ENCODE peak calls at places on chromosome 11, in seven cellular contexts. B is uterus, J is BJ, Q is cardiac muscle cell, A is heart left ventricle, E is PC-9, H is Peyer's patch. M is an unnamed sample.

GRCh38 chr11:130847517-130847916 is 68.8 kb downstream of the SNX19 start:
- DNase-seq in A (no peak), B (no peak), J (no peak), H (no peak), E (peak; percentile 83), Q (no peak), M (peak; percentile 86)

GRCh38 chr11:67098799-67099198 is 20.3 kb upstream of the KDM2A start:
- DNase-seq in J (no peak), B (no peak), Q (no peak), H (no peak), A (peak; percentile 30), E (no peak), M (no peak)

GRCh38 chr11:113553905-113554304 is 78.7 kb upstream of the DRD2 start:
- DNase-seq in Q (peak; percentile 26), J (no peak), B (no peak), H (no peak), E (no peak), A (no peak), M (no peak)

GRCh38 chr11:49202287-49202976 is 6.0 kb downstream of the FOLH1 start:
- DNase-seq in E (no peak), H (no peak), J (no peak), Q (no peak), A (no peak), B (no peak), M (no peak)

GRCh38 chr11:81203876-81204275 is 1529.8 kb downstream of the FAM181B start:
- DNase-seq in Q (no peak), E (no peak), H (no peak), J (no peak), A (no peak), B (no peak), M (no peak)

GRCh38 chr11:125429174-125429707 is 66.8 kb downstream of the FEZ1 start:
- DNase-seq in B (peak; percentile 44), A (peak; percentile 40), H (no peak), E (peak; percentile 50), Q (peak; percentile 77), J (no peak), M (no peak)

GRCh38 chr11:104462346-104462745 is 298.4 kb upstream of the PDGFD start:
- DNase-seq in H (no peak), J (no peak), B (peak; percentile 15), Q (no peak), E (no peak), A (peak; percentile 20), M (no peak)

GRCh38 chr11:26580929-26581328 is 8.9 kb upstream of the MUC15 start:
- DNase-seq in J (no peak), E (peak; percentile 78), B (no peak), A (no peak), H (no peak), Q (no peak), M (no peak)

GRCh38 chr11:78188809-78189724 is at the start of gene USP35:
- DNase-seq in A (no peak), B (no peak), H (no peak), E (no peak), J (no peak), Q (no peak), M (no peak)

GRCh38 chr11:30459821-30460220 is 126.3 kb downstream of the MPPED2 start:
- DNase-seq in B (no peak), J (no peak), E (no peak), A (no peak), Q (no peak), H (no peak), M (no peak)

DNA sequence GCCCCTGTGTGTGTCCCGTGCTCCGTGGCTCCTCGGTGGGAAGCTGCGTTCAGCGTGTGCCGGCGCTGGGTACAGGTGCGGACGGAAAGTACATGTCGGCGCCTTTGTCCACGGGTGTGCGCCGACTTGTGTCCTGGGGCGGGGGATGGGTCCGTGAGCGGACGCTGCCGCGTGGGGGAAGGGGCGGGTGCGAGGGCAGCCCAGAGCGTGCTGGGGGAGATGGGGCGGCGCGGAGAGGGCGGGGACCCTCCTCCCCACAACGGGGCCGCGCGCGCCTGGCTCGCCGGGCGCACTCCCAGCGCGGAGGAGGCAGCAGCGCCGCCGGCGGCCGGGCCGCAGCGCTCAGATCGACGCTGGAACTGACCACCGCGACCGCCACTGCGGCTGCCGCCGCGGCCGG is 33.6 kb upstream of the RELT start:
- DNase-seq in J (no peak), A (no peak), Q (peak; percentile 59), B (no peak), H (no peak), E (no peak), M (no peak)
- H3K4me3 ChIP-seq in J (no peak overlapping the region), A (peak overlapping the region; percentile 42), Q (peak overlapping the region; percentile 22), B (peak overlapping the region; percentile 34), H (peak overlapping the region; percentile 42), E (no peak overlapping the region), M (peak overlapping the region; percentile 33)

DNA sequence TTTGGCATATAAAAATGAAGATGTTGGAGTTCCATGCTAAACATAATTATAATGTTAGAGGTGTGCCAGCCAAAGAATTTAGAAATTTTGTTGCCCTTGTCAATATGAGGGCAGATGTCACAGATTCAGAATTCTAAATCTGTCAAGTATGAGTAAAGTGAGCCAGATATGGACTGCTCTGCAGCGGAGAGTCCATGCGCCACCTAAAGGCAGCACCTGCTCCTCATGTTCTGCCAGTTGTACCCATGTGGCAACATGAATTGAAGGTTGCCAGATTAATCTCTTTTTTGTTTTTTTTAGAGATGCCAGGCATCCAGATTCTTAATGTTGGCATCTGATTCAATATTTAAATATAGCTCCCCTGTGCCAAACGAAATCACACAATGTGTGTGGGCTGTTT is 678.6 kb upstream of the ANO5 start:
- DNase-seq in B (no peak), E (no peak), Q (peak; percentile 53), J (no peak), H (no peak), A (no peak), M (no peak)
- TF ChIP-seq CTCF in B (no peak), E (peak; percentile 44), Q (no peak), J (no peak), H (no peak), A (peak; percentile 40), M (peak; percentile 72)

GRCh38 chr11:69193151-69193550 is 37.4 kb downstream of the SMIM38 start:
- DNase-seq in J (no peak), A (no peak), Q (no peak), H (no peak), B (no peak), E (no peak), M (no peak)
- H3K27me3 ChIP-seq in J (peaks cover 4% of the 10 kb centered on the region), A (no peaks in the 10 kb centered on the region), Q (no peaks in the 10 kb centered on the region), H (no peaks in the 10 kb centered on the region), B (no peaks in the 10 kb centered on the region), E (no peaks in the 10 kb centered on the region), M (peaks cover 11% of the 10 kb centered on the region)

DNA sequence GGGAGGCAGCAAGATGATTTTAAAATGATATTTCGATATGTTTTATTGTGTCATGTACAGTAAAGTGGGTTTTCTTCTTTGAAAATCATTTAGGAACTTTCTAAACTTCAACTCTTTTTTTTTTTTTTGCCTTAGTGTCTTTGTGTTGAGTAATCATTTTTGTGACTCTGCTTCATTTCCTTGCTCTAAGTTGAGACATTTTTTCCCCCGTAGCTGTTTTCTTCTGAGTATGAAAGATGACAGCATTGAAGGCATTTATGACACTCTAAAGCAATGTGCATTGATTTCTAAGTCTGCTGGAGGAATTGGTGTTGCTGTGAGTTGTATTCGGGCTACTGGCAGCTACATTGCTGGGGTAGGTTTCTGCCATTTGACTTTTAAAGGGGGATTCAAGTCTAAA is 23.5 kb downstream of the RRM1 start:
- DNase-seq in H (no peak), B (no peak), J (no peak), A (no peak), E (no peak), Q (no peak), M (no peak)
- H3K4me3 ChIP-seq in H (no peak overlapping the region), B (no peak overlapping the region), J (no peak overlapping the region), A (no peak overlapping the region), E (no peak overlapping the region), Q (no peak overlapping the region), M (no peak overlapping the region)

DNA sequence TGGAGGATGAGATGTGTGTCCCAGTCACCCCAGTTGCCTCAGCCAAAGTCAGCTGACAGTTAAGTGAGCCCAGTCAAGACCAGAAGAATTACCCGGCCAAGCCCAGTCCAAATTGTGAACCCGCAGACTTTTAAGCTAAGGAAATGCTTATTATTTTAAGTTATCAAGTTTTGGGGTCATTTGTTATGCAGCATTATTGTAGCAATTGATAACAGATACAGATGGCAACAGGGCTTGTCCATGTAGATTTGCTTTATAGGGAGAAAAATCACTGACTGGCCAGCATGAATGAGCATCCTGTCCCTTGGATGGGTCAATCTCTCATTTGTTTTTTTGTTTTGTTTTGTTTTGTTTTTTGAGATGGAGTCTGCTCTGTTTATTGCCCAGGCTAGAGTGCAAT is 22.9 kb downstream of the SDHAF2 start:
- DNase-seq in J (no peak), A (no peak), Q (no peak), H (no peak), B (no peak), E (no peak), M (no peak)
- TF ChIP-seq CTCF in J (no peak), A (no peak), Q (no peak), H (no peak), B (no peak), E (no peak), M (no peak)

DNA sequence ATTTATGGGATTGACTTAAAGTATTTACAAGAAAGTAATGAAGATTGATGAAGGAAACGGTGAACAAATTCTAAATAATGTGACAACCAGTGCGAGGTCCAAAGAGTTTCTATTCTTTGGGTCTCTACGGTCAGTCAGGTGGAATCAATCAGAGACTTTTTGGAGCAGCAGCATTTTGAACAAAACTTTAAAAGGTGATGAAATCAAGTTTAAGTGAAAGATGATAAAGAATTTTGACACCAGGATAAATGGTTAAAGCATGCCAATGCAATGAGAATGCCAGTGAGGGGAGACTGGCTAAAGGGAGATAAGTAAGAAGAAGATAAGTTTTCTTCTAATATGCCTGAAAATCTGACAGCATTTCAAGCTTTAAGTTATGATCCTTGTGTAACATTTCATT is 67.9 kb downstream of the DCUN1D5 start:
- DNase-seq in J (no peak), A (no peak), E (peak; percentile 44), Q (no peak), H (no peak), B (no peak), M (no peak)
- H3K27me3 ChIP-seq in J (no peaks in the 10 kb centered on the region), A (no peaks in the 10 kb centered on the region), E (no peaks in the 10 kb centered on the region), Q (no peaks in the 10 kb centered on the region), H (no peaks in the 10 kb centered on the region), B (no peaks in the 10 kb centered on the region), M (no peaks in the 10 kb centered on the region)

M was measured in kidney epithelial cell.